ENCODE peak calls at places on chromosomes 1 and 21, in four cellular contexts. One of them, this sample, is unnamed. For H3K27me3 and H3K36me3, the result is how much of the 10 kb centered on the place peaks cover.

GRCh38 chr21:25396135-25396711 is 211.1 kb downstream of the MRPL39 start:
- DNase-seq in colonic mucosa: no peak
- DNase-seq in iPS DF 6.9: no peak
- DNase-seq in CD8-positive, alpha-beta T cell: no peak
- DNase-seq in this sample: no peak

GRCh38 chr1:214569357-214570004 is 18.1 kb upstream of the PTPN14 start:
- DNase-seq in colonic mucosa: no peak
- DNase-seq in iPS DF 6.9: no peak
- DNase-seq in CD8-positive, alpha-beta T cell: no peak
- DNase-seq in this sample: no peak

GRCh38 chr1:70353641-70354331 is 736 bp downstream of the ANKRD13C start:
- DNase-seq in colonic mucosa: peak
- DNase-seq in iPS DF 6.9: no peak
- DNase-seq in CD8-positive, alpha-beta T cell: peak
- DNase-seq in this sample: peak

GRCh38 chr1:53315456-53316048 is 12.3 kb downstream of the LRP8 start:
- DNase-seq in colonic mucosa: no peak
- DNase-seq in iPS DF 6.9: no peak
- DNase-seq in CD8-positive, alpha-beta T cell: no peak
- DNase-seq in this sample: no peak

GRCh38 chr1:108575241-108575850 is 15.4 kb downstream of the EEIG2 start:
- DNase-seq in colonic mucosa: no peak
- DNase-seq in iPS DF 6.9: no peak
- DNase-seq in CD8-positive, alpha-beta T cell: no peak
- DNase-seq in this sample: no peak

GRCh38 chr1:226110249-226111108 is 48.0 kb downstream of the H3-3A start:
- DNase-seq in colonic mucosa: peak
- DNase-seq in iPS DF 6.9: no peak
- DNase-seq in CD8-positive, alpha-beta T cell: peak
- DNase-seq in this sample: peak

GRCh38 chr1:207186503-207186902 is 82.5 kb downstream of the C4BPA start:
- DNase-seq in colonic mucosa: no peak
- DNase-seq in iPS DF 6.9: no peak
- DNase-seq in CD8-positive, alpha-beta T cell: no peak
- DNase-seq in this sample: no peak

GRCh38 chr1:174976436-174977107 is 23.2 kb upstream of the CACYBP start:
- DNase-seq in colonic mucosa: no peak
- DNase-seq in iPS DF 6.9: no peak
- DNase-seq in CD8-positive, alpha-beta T cell: no peak
- DNase-seq in this sample: no peak

GRCh38 chr1:203930343-203930742 is 68.9 kb downstream of the SNRPE start:
- DNase-seq in colonic mucosa: no peak
- DNase-seq in iPS DF 6.9: no peak
- DNase-seq in CD8-positive, alpha-beta T cell: no peak
- DNase-seq in this sample: no peak

GRCh38 chr1:212315907-212316306 is 30.7 kb downstream of the PPP2R5A start:
- DNase-seq in colonic mucosa: peak
- DNase-seq in iPS DF 6.9: peak
- DNase-seq in CD8-positive, alpha-beta T cell: no peak
- DNase-seq in this sample: peak

GRCh38 chr1:246161626-246162025 is 345.5 kb downstream of the SMYD3 start:
- DNase-seq in colonic mucosa: no peak
- DNase-seq in iPS DF 6.9: no peak
- DNase-seq in CD8-positive, alpha-beta T cell: no peak
- DNase-seq in this sample: no peak

GRCh38 chr1:12597792-12598191 is 20.2 kb downstream of the DHRS3 start:
- DNase-seq in colonic mucosa: peak
- DNase-seq in iPS DF 6.9: no peak
- DNase-seq in CD8-positive, alpha-beta T cell: no peak
- DNase-seq in this sample: no peak

GRCh38 chr1:43238991-43239469 is 30.8 kb upstream of the TMEM125 start:
- DNase-seq in colonic mucosa: no peak
- DNase-seq in iPS DF 6.9: no peak
- DNase-seq in CD8-positive, alpha-beta T cell: no peak
- DNase-seq in this sample: no peak

GRCh38 chr1:230382060-230382491 is 44.1 kb downstream of the PGBD5 start:
- DNase-seq in colonic mucosa: no peak
- DNase-seq in iPS DF 6.9: peak
- DNase-seq in CD8-positive, alpha-beta T cell: no peak
- DNase-seq in this sample: no peak

GRCh38 chr1:50109647-50110075 is 941 bp downstream of the ELAVL4 start:
- DNase-seq in colonic mucosa: no peak
- DNase-seq in iPS DF 6.9: no peak
- DNase-seq in CD8-positive, alpha-beta T cell: no peak
- DNase-seq in this sample: no peak

GRCh38 chr1:167276969-167277368 is 56.3 kb downstream of the POU2F1 start:
- DNase-seq in colonic mucosa: no peak
- DNase-seq in iPS DF 6.9: no peak
- DNase-seq in CD8-positive, alpha-beta T cell: no peak
- DNase-seq in this sample: no peak

GRCh38 chr1:55490556-55490955 is 275.4 kb upstream of the USP24 start:
- DNase-seq in colonic mucosa: no peak
- DNase-seq in iPS DF 6.9: no peak
- DNase-seq in CD8-positive, alpha-beta T cell: no peak
- DNase-seq in this sample: no peak

GRCh38 chr1:152111515-152111968 is 3.7 kb downstream of the TCHH start:
- DNase-seq in colonic mucosa: peak
- DNase-seq in iPS DF 6.9: no peak
- DNase-seq in CD8-positive, alpha-beta T cell: no peak
- DNase-seq in this sample: peak

GRCh38 chr1:179031855-179032513 is 6.3 kb downstream of the FAM20B start:
- DNase-seq in colonic mucosa: no peak
- DNase-seq in iPS DF 6.9: no peak
- DNase-seq in CD8-positive, alpha-beta T cell: no peak
- DNase-seq in this sample: no peak

GRCh38 chr1:179351281-179351680 is 14.5 kb upstream of the AXDND1 start:
- DNase-seq in colonic mucosa: no peak
- DNase-seq in iPS DF 6.9: no peak
- DNase-seq in CD8-positive, alpha-beta T cell: no peak
- DNase-seq in this sample: no peak

GRCh38 chr1:233114860-233115259 is 164.4 kb downstream of the NTPCR start:
- DNase-seq in colonic mucosa: no peak
- DNase-seq in iPS DF 6.9: no peak
- DNase-seq in CD8-positive, alpha-beta T cell: no peak
- DNase-seq in this sample: no peak

GRCh38 chr1:206723500-206724472 is 39.1 kb downstream of the MAPKAPK2 start:
- DNase-seq in colonic mucosa: no peak
- DNase-seq in iPS DF 6.9: no peak
- DNase-seq in CD8-positive, alpha-beta T cell: no peak
- DNase-seq in this sample: no peak

GRCh38 chr1:175277778-175278177 is 85.2 kb upstream of the KIAA0040 start:
- DNase-seq in colonic mucosa: no peak
- DNase-seq in iPS DF 6.9: no peak
- DNase-seq in CD8-positive, alpha-beta T cell: no peak
- DNase-seq in this sample: no peak

GRCh38 chr21:21137986-21138385 is 139.8 kb downstream of the NCAM2 start:
- DNase-seq in colonic mucosa: no peak
- DNase-seq in iPS DF 6.9: no peak
- DNase-seq in CD8-positive, alpha-beta T cell: no peak
- DNase-seq in this sample: no peak

GRCh38 chr21:34974162-34974981 is 74.7 kb downstream of the RUNX1 start:
- DNase-seq in colonic mucosa: no peak
- DNase-seq in iPS DF 6.9: no peak
- DNase-seq in CD8-positive, alpha-beta T cell: peak
- DNase-seq in this sample: peak

GRCh38 chr1:166813508-166814223 is 25.6 kb upstream of the POGK start:
- DNase-seq in colonic mucosa: no peak
- DNase-seq in iPS DF 6.9: no peak
- DNase-seq in CD8-positive, alpha-beta T cell: no peak
- DNase-seq in this sample: no peak

GRCh38 chr1:151989131-151989868 is 4.4 kb downstream of the S100A10 start:
- DNase-seq in colonic mucosa: peak
- DNase-seq in iPS DF 6.9: no peak
- DNase-seq in CD8-positive, alpha-beta T cell: peak
- DNase-seq in this sample: no peak

GRCh38 chr1:94025383-94026340 is 95.3 kb downstream of the ABCA4 start:
- DNase-seq in colonic mucosa: peak
- DNase-seq in iPS DF 6.9: no peak
- DNase-seq in CD8-positive, alpha-beta T cell: no peak
- DNase-seq in this sample: no peak

GRCh38 chr1:223417444-223417843 is 24.2 kb downstream of the CCDC185 start:
- DNase-seq in colonic mucosa: no peak
- DNase-seq in iPS DF 6.9: no peak
- DNase-seq in CD8-positive, alpha-beta T cell: no peak
- DNase-seq in this sample: no peak

GRCh38 chr1:44632511-44633072 is 41.7 kb downstream of the TMEM53 start:
- DNase-seq in colonic mucosa: no peak
- DNase-seq in iPS DF 6.9: no peak
- DNase-seq in CD8-positive, alpha-beta T cell: no peak
- DNase-seq in this sample: no peak

GRCh38 chr21:41666641-41667051 is 100.2 kb downstream of the RIPK4 start:
- DNase-seq in colonic mucosa: no peak
- DNase-seq in iPS DF 6.9: no peak
- DNase-seq in CD8-positive, alpha-beta T cell: no peak
- DNase-seq in this sample: no peak

GRCh38 chr1:3712573-3713535 is 39.4 kb upstream of the CCDC27 start:
- DNase-seq in colonic mucosa: no peak
- DNase-seq in iPS DF 6.9: no peak
- DNase-seq in CD8-positive, alpha-beta T cell: no peak
- DNase-seq in this sample: no peak
- H3K27me3 ChIP-seq in colonic mucosa: under half
- H3K27me3 ChIP-seq in iPS DF 6.9: under half
- H3K27me3 ChIP-seq in CD8-positive, alpha-beta T cell: under half
- H3K27me3 ChIP-seq in this sample: under half

GRCh38 chr1:58481962-58482361 is 64.6 kb downstream of the OMA1 start:
- DNase-seq in colonic mucosa: no peak
- DNase-seq in iPS DF 6.9: no peak
- DNase-seq in CD8-positive, alpha-beta T cell: no peak
- DNase-seq in this sample: no peak
- H3K36me3 ChIP-seq in colonic mucosa: under half
- H3K36me3 ChIP-seq in iPS DF 6.9: under half
- H3K36me3 ChIP-seq in CD8-positive, alpha-beta T cell: under half
- H3K36me3 ChIP-seq in this sample: under half

DNA sequence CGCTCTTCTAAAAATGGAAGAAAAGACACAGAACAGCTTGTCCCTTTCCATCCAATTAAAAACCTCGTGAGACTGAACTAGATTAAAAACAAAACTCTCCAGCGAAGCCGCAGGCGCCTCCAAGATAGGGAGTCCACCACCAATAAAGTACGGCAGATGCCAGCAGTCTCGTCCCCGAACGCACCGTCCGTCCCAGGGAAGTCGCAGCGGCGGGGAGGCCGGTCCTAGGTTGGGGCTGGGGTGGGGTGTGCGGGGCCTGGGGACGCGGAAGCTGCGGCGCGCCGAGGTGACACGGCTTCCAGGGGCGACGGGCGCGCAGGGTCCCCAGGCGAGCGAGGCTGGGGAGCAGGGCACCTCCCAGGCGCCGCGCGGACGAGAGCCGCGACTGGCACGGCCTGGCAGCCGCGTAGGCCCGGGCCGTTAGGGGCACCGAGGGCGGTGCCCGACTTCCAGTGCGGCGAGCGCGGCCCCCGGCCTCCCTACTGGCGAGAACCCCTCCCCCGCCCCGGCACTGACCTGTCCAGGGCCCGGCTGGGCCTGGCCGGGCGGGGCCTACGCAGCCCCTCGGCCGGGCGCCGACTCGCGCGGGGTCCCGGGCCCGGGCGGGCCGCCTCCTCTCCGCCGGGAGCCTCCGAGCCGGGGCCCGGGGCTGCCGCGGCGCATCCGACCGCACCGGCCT is 28.3 kb upstream of the A3GALT2 start:
- DNase-seq in colonic mucosa: peak
- DNase-seq in iPS DF 6.9: no peak
- DNase-seq in CD8-positive, alpha-beta T cell: peak
- DNase-seq in this sample: peak
- H3K27me3 ChIP-seq in colonic mucosa: under half
- H3K27me3 ChIP-seq in iPS DF 6.9: under half
- H3K27me3 ChIP-seq in CD8-positive, alpha-beta T cell: under half
- H3K27me3 ChIP-seq in this sample: under half

GRCh38 chr1:1552263-1552639 is 11.8 kb upstream of the TMEM240 start:
- DNase-seq in colonic mucosa: no peak
- DNase-seq in iPS DF 6.9: no peak
- DNase-seq in CD8-positive, alpha-beta T cell: no peak
- DNase-seq in this sample: no peak
- H3K36me3 ChIP-seq in colonic mucosa: under half
- H3K36me3 ChIP-seq in iPS DF 6.9: under half
- H3K36me3 ChIP-seq in CD8-positive, alpha-beta T cell: under half
- H3K36me3 ChIP-seq in this sample: under half